ENCODE peak calls at places on chromosomes 12 and 14, in nine cellular contexts. P is activated CD4-positive, CD25-positive, alpha-beta regulatory T cell; O is CD8-positive, alpha-beta memory T cell; T is T-cell; W is HuH-7.5; A is right lobe of liver; H is GM18507; B is NAMALWA; L is AG20443. I is an unnamed sample.

GRCh38 chr12:62248873-62249272 is 11.3 kb upstream of the USP15 start:
- DNase-seq in P (no peak), O (no peak), T (no peak), W (no peak), A (no peak), H (no peak), B (no peak), L (peak), I (no peak)

GRCh38 chr12:29616664-29617409 is 119.4 kb upstream of the OVCH1 start:
- DNase-seq in P (no peak), O (no peak), T (no peak), W (no peak), A (no peak), H (no peak), B (no peak), L (peak), I (no peak)

GRCh38 chr12:118397693-118398440 is 21.5 kb downstream of the SUDS3 start:
- DNase-seq in P (no peak), O (no peak), T (no peak), W (no peak), A (no peak), H (no peak), B (no peak), L (no peak), I (no peak)

GRCh38 chr12:16611146-16611545 is 5.2 kb upstream of the LMO3 start:
- DNase-seq in P (no peak), O (no peak), T (no peak), W (no peak), A (no peak), H (no peak), B (no peak), L (no peak), I (no peak)

GRCh38 chr14:58133739-58134138 is 18.3 kb downstream of the ARMH4 start:
- DNase-seq in P (no peak), O (no peak), T (no peak), W (no peak), A (no peak), H (no peak), B (no peak), L (peak), I (no peak)

GRCh38 chr14:92704821-92705220 is 43.6 kb downstream of the LGMN start:
- DNase-seq in P (no peak), O (no peak), T (no peak), W (no peak), A (peak), H (no peak), B (no peak), L (no peak), I (no peak)

GRCh38 chr12:12265571-12266388 is 1.1 kb downstream of the LRP6 start:
- DNase-seq in P (no peak), O (peak), T (no peak), W (peak), A (no peak), H (no peak), B (peak), L (peak), I (peak)

GRCh38 chr12:2779281-2779680 is 15.5 kb upstream of the FKBP4 start:
- DNase-seq in P (no peak), O (no peak), T (no peak), W (no peak), A (no peak), H (no peak), B (peak), L (no peak), I (no peak)

GRCh38 chr12:99201906-99202645 is 445.5 kb upstream of the GARIN6 start:
- DNase-seq in P (no peak), O (no peak), T (no peak), W (no peak), A (no peak), H (no peak), B (no peak), L (no peak), I (no peak)

GRCh38 chr12:94954029-94954685 is 49.3 kb downstream of the NDUFA12 start:
- DNase-seq in P (no peak), O (no peak), T (no peak), W (peak), A (no peak), H (no peak), B (no peak), L (peak), I (no peak)

GRCh38 chr14:54857830-54858269 is 44.8 kb downstream of the GCH1 start:
- DNase-seq in P (no peak), O (no peak), T (no peak), W (no peak), A (no peak), H (no peak), B (peak), L (peak), I (no peak)

GRCh38 chr12:195951-196350 is 18.0 kb downstream of the SLC6A12 start:
- DNase-seq in P (no peak), O (no peak), T (no peak), W (no peak), A (no peak), H (no peak), B (no peak), L (no peak), I (no peak)

GRCh38 chr14:54881235-54881760 is 21.3 kb downstream of the GCH1 start:
- DNase-seq in P (no peak), O (peak), T (peak), W (no peak), A (no peak), H (no peak), B (peak), L (peak), I (peak)

GRCh38 chr14:104600141-104600643 is 4.4 kb downstream of the TMEM179 start:
- DNase-seq in P (no peak), O (no peak), T (no peak), W (no peak), A (peak), H (no peak), B (no peak), L (peak), I (no peak)

GRCh38 chr12:29612912-29613311 is 115.4 kb upstream of the OVCH1 start:
- DNase-seq in P (no peak), O (no peak), T (no peak), W (no peak), A (no peak), H (no peak), B (no peak), L (no peak), I (no peak)

GRCh38 chr14:61439779-61440418 is 118.5 kb downstream of the PRKCH start:
- DNase-seq in P (no peak), O (no peak), T (no peak), W (no peak), A (no peak), H (no peak), B (no peak), L (no peak), I (no peak)

GRCh38 chr12:65474831-65475230 is 196.3 kb downstream of the MSRB3 start:
- DNase-seq in P (no peak), O (no peak), T (no peak), W (no peak), A (no peak), H (no peak), B (no peak), L (no peak), I (no peak)

GRCh38 chr14:39175445-39176262 is 600 bp downstream of the PNN start:
- DNase-seq in P (no peak), O (no peak), T (no peak), W (no peak), A (no peak), H (no peak), B (peak), L (peak), I (no peak)

GRCh38 chr12:92927055-92927435 is 2.0 kb downstream of the EEA1 start:
- DNase-seq in P (no peak), O (peak), T (peak), W (no peak), A (no peak), H (no peak), B (peak), L (no peak), I (no peak)

GRCh38 chr12:4216542-4216927 is 57.0 kb upstream of the CCND2 start:
- DNase-seq in P (no peak), O (no peak), T (no peak), W (no peak), A (no peak), H (no peak), B (no peak), L (no peak), I (no peak)

GRCh38 chr14:56342419-56342901 is 224.2 kb downstream of the PELI2 start:
- DNase-seq in P (no peak), O (no peak), T (no peak), W (no peak), A (no peak), H (no peak), B (peak), L (peak), I (no peak)

GRCh38 chr12:88111074-88111652 is 30.7 kb downstream of the CEP290 start:
- DNase-seq in P (no peak), O (peak), T (no peak), W (peak), A (no peak), H (no peak), B (peak), L (peak), I (peak)

GRCh38 chr14:33475623-33476022 is 475.3 kb downstream of the EGLN3 start:
- DNase-seq in P (no peak), O (no peak), T (no peak), W (peak), A (no peak), H (no peak), B (peak), L (peak), I (peak)

GRCh38 chr12:24608637-24609285 is 340.1 kb downstream of the BCAT1 start:
- DNase-seq in P (no peak), O (no peak), T (no peak), W (no peak), A (no peak), H (no peak), B (no peak), L (no peak), I (no peak)

GRCh38 chr14:66910306-66910705 is 278.9 kb upstream of the GARIN2 start:
- DNase-seq in P (no peak), O (no peak), T (no peak), W (no peak), A (no peak), H (no peak), B (no peak), L (peak), I (no peak)

GRCh38 chr14:101705733-101706508 is 55.6 kb upstream of the PPP2R5C start:
- DNase-seq in P (no peak), O (peak), T (peak), W (no peak), A (peak), H (no peak), B (no peak), L (peak), I (peak)